ENCODE peak calls at places on chromosomes 12 and 14, in seven cellular contexts. B, Q, T, S, Y, O and U are unnamed samples.

GRCh38 chr12:68264864-68265256 is 11.5 kb upstream of the IL22 start:
- DNase-seq in B (no peak), Q (no peak), T (no peak), S (no peak), Y (no peak), O (peak), U (no peak)

GRCh38 chr14:21768116-21768874 is 94.7 kb upstream of the OR4E1 start:
- DNase-seq in B (no peak), Q (no peak), T (peak), S (no peak), Y (peak), O (peak), U (no peak)

GRCh38 chr14:91924871-91925726 is 22.4 kb downstream of the FBLN5 start:
- DNase-seq in B (no peak), Q (no peak), T (no peak), S (no peak), Y (no peak), O (peak), U (no peak)

GRCh38 chr12:126772171-126772864 is 1494.7 kb upstream of the TMEM132C start:
- DNase-seq in B (peak), Q (no peak), T (no peak), S (no peak), Y (no peak), O (peak), U (no peak)

GRCh38 chr14:54549862-54550261 is 17.1 kb upstream of the SAMD4A start:
- DNase-seq in B (no peak), Q (no peak), T (no peak), S (no peak), Y (no peak), O (no peak), U (no peak)

GRCh38 chr14:54447231-54447692 is 6.1 kb upstream of the CNIH1 start:
- DNase-seq in B (no peak), Q (no peak), T (no peak), S (no peak), Y (peak), O (peak), U (no peak)

GRCh38 chr12:27246774-27247173 is 2.7 kb downstream of the STK38L start:
- DNase-seq in B (no peak), Q (no peak), T (peak), S (no peak), Y (no peak), O (peak), U (no peak)

GRCh38 chr12:69501154-69501895 is 31.1 kb downstream of the FRS2 start:
- DNase-seq in B (no peak), Q (no peak), T (no peak), S (no peak), Y (no peak), O (peak), U (no peak)

GRCh38 chr14:106556665-106557289 is 1030.4 kb downstream of the TMEM121 start:
- DNase-seq in B (peak), Q (peak), T (peak), S (no peak), Y (peak), O (no peak), U (peak)

GRCh38 chr14:60206837-60207533 is 41.8 kb upstream of the DHRS7 start:
- DNase-seq in B (no peak), Q (no peak), T (no peak), S (no peak), Y (peak), O (no peak), U (no peak)